ENCODE peak calls at places on chromosome 11, in four cellular contexts. One of them, this sample, is unnamed.

GRCh38 chr11:73292481-73292880 is 15.6 kb upstream of the ARHGEF17 start:
- DNase-seq in GM23248: peak; percentile 53
- DNase-seq in keratinocyte: no peak
- DNase-seq in HCT116: no peak
- DNase-seq in this sample: peak; percentile 50

GRCh38 chr11:99351620-99352019 is 330.9 kb downstream of the CNTN5 start:
- DNase-seq in HCT116: no peak
- DNase-seq in keratinocyte: no peak
- DNase-seq in GM23248: no peak
- DNase-seq in this sample: peak; percentile 65

GRCh38 chr11:104332110-104332509 is 168.2 kb upstream of the PDGFD start:
- DNase-seq in GM23248: no peak
- DNase-seq in HCT116: peak; percentile 32
- DNase-seq in keratinocyte: no peak
- DNase-seq in this sample: peak; percentile 41

GRCh38 chr11:109734602-109735001 is 312.6 kb downstream of the C11orf87 start:
- DNase-seq in GM23248: no peak
- DNase-seq in keratinocyte: no peak
- DNase-seq in HCT116: no peak
- DNase-seq in this sample: no peak

GRCh38 chr11:94968334-94968958 is 4.9 kb downstream of the CWC15 start:
- DNase-seq in HCT116: no peak
- DNase-seq in GM23248: peak; percentile 79
- DNase-seq in keratinocyte: no peak
- DNase-seq in this sample: peak; percentile 51

GRCh38 chr11:14262271-14262846 is 96.6 kb downstream of the RRAS2 start:
- DNase-seq in GM23248: peak; percentile 59
- DNase-seq in HCT116: no peak
- DNase-seq in keratinocyte: no peak
- DNase-seq in this sample: no peak

GRCh38 chr11:27205779-27206549 is 157.1 kb downstream of the CCDC34 start:
- DNase-seq in HCT116: no peak
- DNase-seq in keratinocyte: no peak
- DNase-seq in GM23248: no peak
- DNase-seq in this sample: no peak

GRCh38 chr11:65589444-65590239 is 6.0 kb downstream of the KCNK7 start:
- DNase-seq in GM23248: no peak
- DNase-seq in keratinocyte: no peak
- DNase-seq in HCT116: no peak
- DNase-seq in this sample: no peak

GRCh38 chr11:134539285-134539684 is 127.2 kb upstream of the B3GAT1 start:
- DNase-seq in keratinocyte: no peak
- DNase-seq in GM23248: no peak
- DNase-seq in HCT116: no peak
- DNase-seq in this sample: no peak

GRCh38 chr11:85712953-85713352 is 27.0 kb upstream of the CCDC89 start:
- DNase-seq in keratinocyte: no peak
- DNase-seq in GM23248: peak; percentile 45
- DNase-seq in HCT116: no peak
- DNase-seq in this sample: no peak

GRCh38 chr11:132357811-132358572 is 987.6 kb downstream of the NTM start:
- DNase-seq in HCT116: no peak
- DNase-seq in GM23248: no peak
- DNase-seq in keratinocyte: no peak
- DNase-seq in this sample: no peak

GRCh38 chr11:10371926-10372641 is 67.2 kb downstream of the ADM start:
- DNase-seq in keratinocyte: no peak
- DNase-seq in HCT116: no peak
- DNase-seq in GM23248: no peak
- DNase-seq in this sample: no peak

GRCh38 chr11:128323381-128323780 is 264.0 kb downstream of the ETS1 start:
- DNase-seq in keratinocyte: no peak
- DNase-seq in GM23248: peak; percentile 60
- DNase-seq in HCT116: no peak
- DNase-seq in this sample: no peak

GRCh38 chr11:72395993-72396392 is 38.3 kb downstream of the CLPB start:
- DNase-seq in keratinocyte: no peak
- DNase-seq in HCT116: no peak
- DNase-seq in GM23248: no peak
- DNase-seq in this sample: no peak

GRCh38 chr11:65418431-65418680 is 4.2 kb upstream of the NEAT1 start:
- DNase-seq in GM23248: no peak
- DNase-seq in HCT116: no peak
- DNase-seq in keratinocyte: no peak
- DNase-seq in this sample: no peak

GRCh38 chr11:87038235-87038960 is 664 bp downstream of the TMEM135 start:
- DNase-seq in GM23248: peak; percentile 48
- DNase-seq in HCT116: no peak
- DNase-seq in keratinocyte: no peak
- DNase-seq in this sample: no peak

GRCh38 chr11:61477734-61478148 is 30.8 kb upstream of the LRRC10B start:
- DNase-seq in HCT116: no peak
- DNase-seq in GM23248: peak; percentile 56
- DNase-seq in keratinocyte: no peak
- DNase-seq in this sample: peak; percentile 67

GRCh38 chr11:20618083-20618482 is 18.7 kb downstream of the SLC6A5 start:
- DNase-seq in GM23248: no peak
- DNase-seq in HCT116: no peak
- DNase-seq in keratinocyte: no peak
- DNase-seq in this sample: no peak

GRCh38 chr11:62336949-62337681 is at the start of gene ASRGL1:
- DNase-seq in GM23248: peak; percentile 77
- DNase-seq in keratinocyte: no peak
- DNase-seq in HCT116: peak; percentile 43
- DNase-seq in this sample: peak; percentile 80

GRCh38 chr11:14703731-14704130 is 60.1 kb downstream of the PDE3B start:
- DNase-seq in GM23248: no peak
- DNase-seq in HCT116: no peak
- DNase-seq in keratinocyte: no peak
- DNase-seq in this sample: no peak

GRCh38 chr11:63841554-63841953 is 2.6 kb downstream of the MARK2 start:
- DNase-seq in keratinocyte: no peak
- DNase-seq in HCT116: no peak
- DNase-seq in GM23248: peak; percentile 67
- DNase-seq in this sample: peak; percentile 66

GRCh38 chr11:639324-639977 is 2.4 kb downstream of the DRD4 start:
- DNase-seq in keratinocyte: no peak
- DNase-seq in GM23248: peak; percentile 53
- DNase-seq in HCT116: no peak
- DNase-seq in this sample: peak; percentile 41
- TF ChIP-seq EZH2 in keratinocyte: no peak
- TF ChIP-seq EZH2 in GM23248: no peak
- TF ChIP-seq EZH2 in HCT116: no peak
- TF ChIP-seq EZH2 in this sample: no peak

GRCh38 chr11:116709970-116710369 is 62.8 kb downstream of the BUD13 start:
- DNase-seq in GM23248: no peak
- DNase-seq in keratinocyte: no peak
- DNase-seq in HCT116: no peak
- DNase-seq in this sample: no peak

GRCh38 chr11:116710762-116711161 is 62.0 kb downstream of the BUD13 start:
- DNase-seq in GM23248: no peak
- DNase-seq in keratinocyte: no peak
- DNase-seq in HCT116: no peak
- DNase-seq in this sample: no peak

GRCh38 chr11:116707746-116708145 is 65.0 kb downstream of the BUD13 start:
- DNase-seq in keratinocyte: no peak
- DNase-seq in GM23248: no peak
- DNase-seq in HCT116: no peak
- DNase-seq in this sample: no peak

GRCh38 chr11:116703421-116703820 is 69.4 kb downstream of the BUD13 start:
- DNase-seq in GM23248: no peak
- DNase-seq in keratinocyte: no peak
- DNase-seq in HCT116: no peak
- DNase-seq in this sample: no peak

GRCh38 chr11:116707250-116707649 is 65.5 kb downstream of the BUD13 start:
- DNase-seq in GM23248: no peak
- DNase-seq in HCT116: no peak
- DNase-seq in keratinocyte: no peak
- DNase-seq in this sample: no peak
- TF ChIP-seq EZH2 in GM23248: no peak
- TF ChIP-seq EZH2 in HCT116: no peak
- TF ChIP-seq EZH2 in keratinocyte: no peak
- TF ChIP-seq EZH2 in this sample: no peak

GRCh38 chr11:105609832-105610781 is at the start of gene GRIA4:
- DNase-seq in keratinocyte: no peak
- DNase-seq in HCT116: no peak
- DNase-seq in GM23248: peak; percentile 65
- DNase-seq in this sample: peak; percentile 52
- TF ChIP-seq EZH2 in keratinocyte: peak; percentile 69
- TF ChIP-seq EZH2 in HCT116: no peak
- TF ChIP-seq EZH2 in GM23248: no peak
- TF ChIP-seq EZH2 in this sample: no peak

GRCh38 chr11:870127-870413 is 27.4 kb downstream of the TSPAN4 start:
- DNase-seq in keratinocyte: no peak
- DNase-seq in GM23248: no peak
- DNase-seq in HCT116: no peak
- DNase-seq in this sample: no peak
- TF ChIP-seq EZH2 in keratinocyte: no peak
- TF ChIP-seq EZH2 in GM23248: no peak
- TF ChIP-seq EZH2 in HCT116: no peak
- TF ChIP-seq EZH2 in this sample: no peak

GRCh38 chr11:66725646-66726045 is 3.4 kb downstream of the SPTBN2 start:
- DNase-seq in GM23248: no peak
- DNase-seq in HCT116: no peak
- DNase-seq in keratinocyte: no peak
- DNase-seq in this sample: no peak

GRCh38 chr11:66729447-66729846 is 431 bp upstream of the SPTBN2 start:
- DNase-seq in keratinocyte: no peak
- DNase-seq in GM23248: no peak
- DNase-seq in HCT116: no peak
- DNase-seq in this sample: no peak

GRCh38 chr11:66728760-66729385 is at the start of gene SPTBN2:
- DNase-seq in GM23248: peak; percentile 18
- DNase-seq in HCT116: no peak
- DNase-seq in keratinocyte: no peak
- DNase-seq in this sample: peak; percentile 48

GRCh38 chr11:66727282-66727882 is 1.6 kb downstream of the SPTBN2 start:
- DNase-seq in GM23248: peak; percentile 44
- DNase-seq in HCT116: no peak
- DNase-seq in keratinocyte: no peak
- DNase-seq in this sample: no peak

DNA sequence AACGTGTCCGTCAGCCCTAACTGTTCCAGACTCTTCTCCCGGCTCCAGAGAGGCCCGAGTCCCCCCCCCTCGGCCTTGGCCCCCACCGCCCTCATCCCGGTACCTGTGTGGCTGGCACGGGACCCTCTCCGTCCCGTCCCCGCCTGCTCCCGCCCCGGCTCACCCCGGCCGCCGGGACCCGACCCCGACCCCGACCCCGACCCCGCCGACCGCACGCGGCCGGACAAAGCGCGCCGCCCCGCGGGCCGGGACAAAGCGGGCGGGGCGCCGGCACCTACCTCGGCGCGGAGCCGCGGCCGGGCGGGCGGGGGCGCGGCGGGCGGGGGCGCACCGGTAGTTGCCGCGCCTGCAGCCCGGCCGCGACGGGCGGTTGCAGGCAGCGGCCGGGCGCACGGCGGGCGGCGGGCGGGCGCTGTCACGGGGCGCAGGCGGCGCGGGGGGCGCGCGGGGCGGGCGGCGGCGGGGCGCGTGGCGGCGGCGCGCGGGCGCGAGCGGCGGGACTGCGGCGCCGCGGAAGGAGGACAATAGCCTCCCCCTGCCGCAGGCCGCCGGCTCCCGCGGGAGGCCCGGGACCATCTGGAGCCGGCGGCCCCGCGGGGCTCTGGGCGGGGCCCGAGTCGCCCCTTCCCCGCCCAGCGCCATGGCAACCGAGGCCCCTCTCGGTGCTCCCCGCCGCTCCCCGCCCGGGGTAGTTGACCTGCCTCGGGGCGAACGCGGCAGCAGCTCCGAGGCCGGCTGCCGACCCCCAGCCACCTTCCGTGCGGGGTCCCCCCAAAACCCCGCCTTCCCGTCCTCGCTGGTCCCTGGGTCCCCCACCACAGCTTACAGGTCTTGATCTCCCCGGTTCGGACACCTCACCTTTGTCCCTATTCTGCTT is 895 bp downstream of the SPTBN2 start:
- DNase-seq in keratinocyte: no peak
- DNase-seq in GM23248: peak; percentile 26
- DNase-seq in HCT116: no peak
- DNase-seq in this sample: peak; percentile 50
- TF ChIP-seq EZH2 in keratinocyte: no peak
- TF ChIP-seq EZH2 in GM23248: no peak
- TF ChIP-seq EZH2 in HCT116: no peak
- TF ChIP-seq EZH2 in this sample: no peak

GRCh38 chr11:117794772-117795629 is 2.0 kb downstream of the DSCAML1 start:
- DNase-seq in keratinocyte: no peak
- DNase-seq in GM23248: no peak
- DNase-seq in HCT116: no peak
- DNase-seq in this sample: no peak
- TF ChIP-seq EZH2 in keratinocyte: no peak
- TF ChIP-seq EZH2 in GM23248: no peak
- TF ChIP-seq EZH2 in HCT116: no peak
- TF ChIP-seq EZH2 in this sample: no peak

GRCh38 chr11:76786053-76787014 is 3.2 kb downstream of the TSKU start:
- DNase-seq in HCT116: no peak
- DNase-seq in keratinocyte: no peak
- DNase-seq in GM23248: no peak
- DNase-seq in this sample: no peak
- TF ChIP-seq EZH2 in HCT116: no peak
- TF ChIP-seq EZH2 in keratinocyte: no peak
- TF ChIP-seq EZH2 in GM23248: no peak
- TF ChIP-seq EZH2 in this sample: no peak

This sample was measured in A673.